ENCODE peak calls at places on chromosomes 11 and 22, in five cellular contexts. D, Y, J, K and Z are unnamed samples.

GRCh38 chr11:114988644-114989043 is 310.3 kb downstream of the NXPE2 start:
- DNase-seq in D (no peak), Y (no peak), J (no peak), K (no peak), Z (no peak)

GRCh38 chr11:61004841-61005240 is 33.4 kb downstream of the CD6 start:
- DNase-seq in D (no peak), Y (no peak), J (no peak), K (no peak), Z (no peak)

GRCh38 chr11:44627911-44628729 is 62.7 kb downstream of the CD82 start:
- DNase-seq in D (peak), Y (no peak), J (peak), K (no peak), Z (no peak)

GRCh38 chr11:130830563-130830950 is 85.7 kb downstream of the SNX19 start:
- DNase-seq in D (no peak), Y (no peak), J (no peak), K (no peak), Z (peak)

GRCh38 chr11:24885580-24886173 is 388.8 kb downstream of the LUZP2 start:
- DNase-seq in D (no peak), Y (no peak), J (no peak), K (no peak), Z (no peak)

GRCh38 chr22:19438286-19438685 is 5.9 kb downstream of the MRPL40 start:
- DNase-seq in D (no peak), Y (no peak), J (no peak), K (no peak), Z (no peak)

GRCh38 chr11:66649903-66650302 is 11.4 kb downstream of the RBM4 start:
- DNase-seq in D (no peak), Y (no peak), J (no peak), K (no peak), Z (no peak)

GRCh38 chr11:58726594-58727414 is 4.9 kb downstream of the GLYAT start:
- DNase-seq in D (no peak), Y (no peak), J (no peak), K (no peak), Z (no peak)

GRCh38 chr11:67282155-67282875 is 6.8 kb upstream of the ANKRD13D start:
- DNase-seq in D (no peak), Y (no peak), J (no peak), K (no peak), Z (no peak)

DNA sequence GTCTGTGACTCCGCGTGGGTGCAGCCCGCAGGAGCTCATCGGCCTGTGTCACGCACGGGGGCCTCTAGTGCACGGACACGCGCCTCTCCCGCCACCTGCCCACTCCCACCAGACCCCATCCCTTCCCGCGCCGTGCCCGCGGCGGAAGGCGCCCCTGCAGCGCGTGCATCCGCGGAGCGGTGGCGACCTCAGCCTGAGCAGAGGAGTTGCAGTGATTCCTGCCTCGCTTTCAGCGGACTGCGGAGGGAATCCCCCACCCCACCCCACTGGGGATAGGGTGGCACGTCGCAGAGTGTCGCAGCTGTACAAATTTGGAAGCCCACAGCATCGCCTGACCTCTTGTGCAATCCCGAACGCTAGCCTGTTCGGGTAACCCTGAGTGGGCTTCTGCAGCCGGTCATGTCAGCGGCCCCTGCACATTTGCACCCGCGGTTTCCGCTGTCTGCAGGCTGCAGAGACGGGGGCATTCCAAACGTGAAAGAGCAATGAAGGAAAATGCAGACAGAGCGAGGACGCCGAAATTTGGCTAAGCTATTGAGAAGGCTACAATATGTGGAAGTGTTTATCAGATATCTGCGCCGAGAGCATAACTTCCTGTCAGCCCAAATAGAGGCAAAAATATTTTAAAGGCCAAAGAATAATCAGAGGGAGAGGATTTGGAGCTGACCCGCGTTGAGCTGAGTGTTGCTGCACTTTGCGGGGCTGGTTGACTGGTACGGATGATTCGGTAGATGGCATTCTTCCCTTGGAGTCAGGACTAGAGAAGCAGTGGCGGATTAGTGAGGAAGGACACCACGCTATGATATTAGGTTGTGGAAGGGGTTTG is 619 bp upstream of the ARHGAP20 start:
- DNase-seq in D (peak), Y (peak), J (peak), K (no peak), Z (peak)
- H2AFZ ChIP-seq in D (no peak), Y (peak), J (peak), K (peak), Z (peak)

GRCh38 chr11:108703916-108704315 is 39.0 kb downstream of the DDX10 start:
- DNase-seq in D (no peak), Y (no peak), J (no peak), K (no peak), Z (no peak)

GRCh38 chr11:108693852-108694251 is 29.0 kb downstream of the DDX10 start:
- DNase-seq in D (no peak), Y (no peak), J (peak), K (no peak), Z (no peak)

GRCh38 chr11:108698844-108699642 is 34.2 kb downstream of the DDX10 start:
- DNase-seq in D (no peak), Y (no peak), J (no peak), K (no peak), Z (no peak)

DNA sequence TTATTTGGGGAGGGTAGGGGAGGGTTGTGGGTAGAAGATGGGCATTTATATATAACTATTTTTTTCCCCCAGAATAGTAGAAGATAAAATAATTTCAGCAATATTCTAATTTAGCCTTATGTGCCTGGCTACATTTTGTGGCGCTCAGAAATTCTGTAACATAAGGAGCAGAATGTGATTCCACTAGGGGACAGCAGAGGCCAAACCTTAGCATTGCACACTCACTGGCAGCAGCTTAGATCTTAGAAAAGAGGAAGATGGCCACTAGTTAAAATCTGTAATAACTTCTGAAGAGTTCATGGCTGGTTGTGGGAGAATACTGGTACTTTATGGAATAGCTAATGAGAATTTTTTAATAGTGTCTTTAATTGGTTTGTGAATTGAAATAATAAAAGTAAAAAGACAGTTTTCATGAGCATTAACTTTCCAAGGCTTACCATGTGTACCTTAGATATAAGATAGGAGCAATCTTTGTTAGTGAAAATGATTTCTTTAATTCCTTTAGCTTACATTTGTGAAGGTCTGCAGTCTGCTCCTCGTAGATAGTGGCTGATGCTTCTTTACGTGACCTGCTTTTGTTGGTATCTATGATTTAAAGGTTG is 33.1 kb downstream of the DDX10 start:
- DNase-seq in D (peak), Y (peak), J (peak), K (no peak), Z (peak)
- H2BK12ac ChIP-seq in D (no peak), Y (no peak), J (no peak), K (no peak), Z (no peak)

DNA sequence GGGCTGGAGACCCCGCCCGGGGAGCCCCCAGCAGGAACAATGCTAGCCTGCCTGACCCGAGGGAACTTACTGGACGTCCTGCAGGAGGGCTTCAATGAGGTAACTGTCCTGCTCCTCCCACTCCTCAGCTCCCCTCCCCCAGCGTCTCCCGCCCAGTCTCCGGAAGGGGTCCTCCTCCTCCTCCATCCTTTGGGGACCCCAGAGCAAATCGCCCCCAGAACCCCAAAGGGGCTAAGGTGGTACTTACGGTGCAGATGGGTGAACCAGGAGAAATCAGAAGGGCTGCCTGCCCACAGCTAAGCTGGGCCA is 272 bp downstream of the DIXDC1 start:
- DNase-seq in D (no peak), Y (no peak), J (no peak), K (peak), Z (no peak)
- H2AK5ac ChIP-seq in D (no peak), Y (peak), J (peak), K (peak), Z (no peak)

DNA sequence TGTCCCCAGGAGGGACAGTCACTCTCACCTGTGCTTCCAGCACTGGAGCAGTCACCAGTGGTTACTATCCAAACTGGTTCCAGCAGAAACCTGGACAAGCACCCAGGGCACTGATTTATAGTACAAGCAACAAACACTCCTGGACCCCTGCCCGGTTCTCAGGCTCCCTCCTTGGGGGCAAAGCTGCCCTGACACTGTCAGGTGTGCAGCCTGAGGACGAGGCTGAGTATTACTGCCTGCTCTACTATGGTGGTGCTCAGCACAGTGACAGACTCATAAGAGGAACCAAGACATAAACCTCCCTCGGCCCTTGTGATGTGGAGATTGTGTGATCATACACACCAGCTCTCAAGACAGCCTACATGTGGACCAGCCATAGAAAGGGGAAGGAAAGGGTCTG is 113.3 kb downstream of the ZNF280B start:
- DNase-seq in D (no peak), Y (no peak), J (no peak), K (no peak), Z (no peak)
- H2AFZ ChIP-seq in D (no peak), Y (no peak), J (no peak), K (no peak), Z (no peak)

DNA sequence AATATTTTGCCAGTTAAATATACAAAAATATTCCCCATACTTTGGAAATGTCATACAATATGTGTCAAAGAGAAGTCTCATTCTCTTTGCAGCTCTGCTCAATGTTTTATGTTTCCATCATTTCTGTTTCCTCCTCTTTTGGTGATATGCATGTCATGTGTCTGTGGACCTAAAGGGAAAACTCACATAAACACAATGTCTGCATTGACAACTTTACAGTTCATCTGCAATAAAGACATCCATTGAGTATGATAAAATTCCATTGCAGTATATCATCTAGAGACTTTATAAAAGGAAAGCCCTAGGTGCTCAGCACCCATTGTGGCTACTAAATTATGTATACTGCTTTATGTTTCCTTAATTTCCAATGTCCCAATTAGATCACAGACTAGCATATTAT is 461.3 kb upstream of the FAT3 start:
- DNase-seq in D (no peak), Y (no peak), J (no peak), K (no peak), Z (no peak)
- H2BK12ac ChIP-seq in D (no peak), Y (no peak), J (no peak), K (no peak), Z (no peak)

GRCh38 chr11:79371724-79372123 is 69.1 kb downstream of the TENM4 start:
- DNase-seq in D (no peak), Y (no peak), J (no peak), K (no peak), Z (no peak)

GRCh38 chr11:79374707-79375106 is 66.1 kb downstream of the TENM4 start:
- DNase-seq in D (no peak), Y (no peak), J (no peak), K (no peak), Z (no peak)

GRCh38 chr11:79367844-79368243 is 73.0 kb downstream of the TENM4 start:
- DNase-seq in D (no peak), Y (no peak), J (no peak), K (no peak), Z (no peak)

GRCh38 chr11:79369094-79369493 is 71.7 kb downstream of the TENM4 start:
- DNase-seq in D (no peak), Y (no peak), J (no peak), K (no peak), Z (no peak)

DNA sequence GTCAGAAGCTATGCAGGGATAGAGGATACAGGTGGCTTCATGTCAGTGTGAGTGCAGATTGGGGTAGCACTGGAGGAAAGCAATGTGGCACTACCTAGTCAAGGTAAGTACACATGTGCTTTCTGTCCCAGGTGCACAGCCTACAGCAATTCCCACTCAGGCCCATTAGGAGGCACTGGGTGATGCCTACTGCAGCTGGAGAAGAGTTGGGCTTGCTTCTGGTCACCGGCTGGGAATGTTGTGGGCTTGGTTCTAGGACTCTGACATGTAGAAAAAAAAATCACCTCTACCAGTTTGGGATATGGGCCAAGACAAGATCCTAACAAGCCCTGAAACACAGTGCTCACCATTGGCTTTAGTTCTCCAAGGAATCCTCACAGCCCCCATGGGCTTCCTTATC is 69.7 kb downstream of the TENM4 start:
- DNase-seq in D (peak), Y (no peak), J (no peak), K (no peak), Z (peak)
- H2AK5ac ChIP-seq in D (no peak), Y (no peak), J (no peak), K (no peak), Z (no peak)

GRCh38 chr22:23036684-23037428 is 33.5 kb upstream of the GNAZ start:
- DNase-seq in D (no peak), Y (no peak), J (no peak), K (no peak), Z (no peak)
- H2AFZ ChIP-seq in D (no peak), Y (no peak), J (no peak), K (no peak), Z (no peak)

DNA sequence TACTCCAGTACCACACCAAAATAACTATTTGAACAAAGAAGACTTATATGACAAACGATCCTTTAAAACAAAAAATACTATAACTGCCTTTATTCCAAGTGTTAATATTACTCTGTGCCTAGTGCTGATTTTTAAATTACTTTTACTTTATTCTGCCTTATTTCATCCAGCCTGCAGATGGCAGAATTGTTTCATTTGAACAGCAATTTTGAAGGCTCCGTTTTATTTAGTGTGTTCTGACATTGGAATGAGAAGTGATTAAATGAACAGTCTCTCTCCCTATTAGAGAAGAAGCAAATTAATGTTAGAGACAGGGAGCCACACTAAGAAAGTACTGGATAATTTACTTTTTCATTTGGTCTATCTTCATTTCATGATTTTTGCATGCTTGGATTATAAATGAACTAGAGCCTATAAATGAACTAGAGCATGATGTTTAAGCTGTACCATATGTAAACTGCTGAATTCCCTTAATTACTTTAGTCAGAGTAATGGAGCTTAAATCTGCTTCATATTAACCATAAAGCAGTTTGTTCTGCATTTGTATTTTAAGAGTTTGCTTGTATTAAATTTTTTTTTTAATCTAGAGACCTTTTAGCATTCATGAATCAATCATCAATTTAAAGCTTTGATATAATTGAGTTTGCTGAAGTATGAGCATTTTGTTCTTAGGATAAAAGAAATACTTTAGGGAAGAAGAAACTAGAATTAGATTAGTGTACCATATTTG is 9.8 kb downstream of the PDHX start:
- DNase-seq in D (no peak), Y (peak), J (peak), K (no peak), Z (peak)
- H2BK12ac ChIP-seq in D (no peak), Y (no peak), J (no peak), K (no peak), Z (no peak)

GRCh38 chr11:103892603-103893002 is 143.8 kb upstream of the DDI1 start:
- DNase-seq in D (no peak), Y (no peak), J (peak), K (no peak), Z (peak)
- H2AK5ac ChIP-seq in D (no peak), Y (no peak), J (no peak), K (no peak), Z (no peak)

GRCh38 chr11:93871521-93871920 is 21.1 kb upstream of the VSTM5 start:
- DNase-seq in D (no peak), Y (no peak), J (no peak), K (no peak), Z (no peak)

GRCh38 chr11:93869830-93870229 is 19.4 kb upstream of the VSTM5 start:
- DNase-seq in D (no peak), Y (no peak), J (no peak), K (no peak), Z (no peak)

GRCh38 chr11:93875637-93876036 is 25.2 kb upstream of the VSTM5 start:
- DNase-seq in D (no peak), Y (no peak), J (no peak), K (no peak), Z (no peak)

DNA sequence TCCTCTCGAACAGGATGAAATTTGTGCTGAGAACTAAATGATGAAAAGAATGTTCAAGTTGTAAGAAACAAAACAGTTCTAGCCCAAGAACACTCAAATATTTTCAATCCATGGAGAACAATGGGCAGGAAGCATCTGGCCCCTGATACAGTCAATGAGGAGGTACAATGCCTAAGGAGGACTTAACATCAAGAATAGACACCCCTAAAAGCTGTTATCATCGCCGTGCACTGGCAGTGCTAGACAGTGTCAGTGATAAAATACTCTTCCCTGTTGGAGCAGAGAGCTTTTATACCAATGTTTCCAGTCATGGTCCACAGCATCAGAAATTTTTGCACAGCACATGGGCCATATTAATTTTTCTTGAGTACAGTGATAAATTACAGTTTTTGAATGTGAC is 20.2 kb upstream of the VSTM5 start:
- DNase-seq in D (no peak), Y (no peak), J (no peak), K (no peak), Z (no peak)
- H2AFZ ChIP-seq in D (no peak), Y (no peak), J (no peak), K (no peak), Z (no peak)